ENCODE peak calls at places on chromosomes 1 and 21, in seven cellular contexts. Q is CD8-positive, alpha-beta T cell; O is IMR-90; X is body of pancreas; V is transverse colon; G is psoas muscle; P is uterus. K is an unnamed sample.

GRCh38 chr1:42743302-42744029 is 3.4 kb upstream of the CLDN19 start:
- DNase-seq in Q (no peak), O (no peak), X (no peak), V (no peak), G (peak), P (no peak), K (no peak)

GRCh38 chr1:161825831-161826230 is 59.7 kb downstream of the ATF6 start:
- DNase-seq in Q (no peak), O (no peak), X (no peak), V (no peak), G (no peak), P (no peak), K (no peak)

GRCh38 chr1:95207223-95207935 is 26.6 kb upstream of the RWDD3 start:
- DNase-seq in Q (no peak), O (no peak), X (no peak), V (no peak), G (no peak), P (no peak), K (peak)

GRCh38 chr1:200410566-200410878 is 686 bp upstream of the ZNF281 start:
- DNase-seq in Q (no peak), O (no peak), X (peak), V (peak), G (no peak), P (no peak), K (no peak)

GRCh38 chr1:234760303-234760723 is 150.3 kb upstream of the IRF2BP2 start:
- DNase-seq in Q (no peak), O (no peak), X (no peak), V (no peak), G (no peak), P (no peak), K (no peak)

GRCh38 chr1:1435094-1435903 is at the start of gene VWA1:
- DNase-seq in Q (peak), O (peak), X (peak), V (peak), G (peak), P (peak), K (peak)

GRCh38 chr1:10659646-10660540 is 136.6 kb downstream of the CASZ1 start:
- DNase-seq in Q (no peak), O (no peak), X (no peak), V (no peak), G (no peak), P (no peak), K (no peak)

GRCh38 chr1:234676103-234676594 is 66.2 kb upstream of the IRF2BP2 start:
- DNase-seq in Q (peak), O (peak), X (peak), V (peak), G (peak), P (peak), K (peak)

GRCh38 chr1:206001476-206001888 is 1.7 kb downstream of the RAB7B start:
- DNase-seq in Q (no peak), O (peak), X (peak), V (no peak), G (no peak), P (peak), K (no peak)

DNA sequence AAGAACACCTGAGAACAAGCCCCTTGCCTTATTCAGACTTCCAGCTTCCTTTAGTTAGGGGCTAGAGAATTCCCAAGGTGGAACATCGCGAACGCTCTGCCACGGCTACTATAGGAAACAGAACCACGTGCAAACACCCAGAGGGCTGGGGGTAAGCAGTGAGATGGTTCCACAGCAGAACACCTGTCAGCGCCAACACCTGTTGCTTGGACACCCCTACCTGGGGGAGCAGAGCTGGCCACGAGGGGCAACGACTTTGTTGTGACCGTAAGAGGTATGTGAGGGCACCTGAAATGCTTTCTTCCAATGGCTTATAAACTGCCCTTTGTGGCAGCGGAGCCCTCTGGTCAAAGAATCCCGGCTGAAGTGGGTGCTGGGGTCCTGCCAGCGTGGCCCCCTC is 50.7 kb downstream of the MRPL37 start:
- DNase-seq in Q (no peak), O (no peak), X (no peak), V (no peak), G (peak), P (no peak), K (no peak)
- H3K27ac ChIP-seq in Q (no peak), O (no peak), X (no peak), V (peak), G (no peak), P (no peak), K (no peak)

GRCh38 chr1:115790356-115790755 is 21.8 kb upstream of the CASQ2 start:
- DNase-seq in Q (no peak), O (no peak), X (no peak), V (no peak), G (no peak), P (no peak), K (no peak)

GRCh38 chr1:115791816-115792215 is 23.3 kb upstream of the CASQ2 start:
- DNase-seq in Q (no peak), O (no peak), X (no peak), V (no peak), G (no peak), P (no peak), K (no peak)

GRCh38 chr1:115794976-115795375 is 26.5 kb upstream of the CASQ2 start:
- DNase-seq in Q (no peak), O (no peak), X (no peak), V (no peak), G (no peak), P (no peak), K (no peak)

GRCh38 chr1:115790846-115791245 is 22.3 kb upstream of the CASQ2 start:
- DNase-seq in Q (no peak), O (no peak), X (no peak), V (no peak), G (no peak), P (no peak), K (no peak)

DNA sequence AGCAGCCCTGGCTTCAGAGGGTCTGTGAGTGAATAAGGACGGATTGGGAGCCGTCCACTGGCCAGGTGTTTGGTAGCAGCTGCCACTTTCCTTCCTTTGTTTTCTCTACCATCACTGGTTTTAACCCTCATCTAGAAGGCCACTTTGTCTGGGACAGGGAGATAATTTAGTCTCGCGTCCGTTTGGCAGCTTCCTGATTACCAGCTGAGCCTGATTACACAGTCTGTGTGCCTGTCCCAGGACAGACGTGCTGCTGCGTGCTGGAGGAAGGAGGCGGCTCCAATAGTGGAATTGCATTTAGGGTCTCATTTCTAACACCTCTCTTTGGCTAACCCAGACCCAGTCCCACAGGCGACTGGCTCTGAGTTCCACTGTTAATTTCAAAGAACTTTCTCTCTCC is 24.6 kb upstream of the CASQ2 start:
- DNase-seq in Q (no peak), O (no peak), X (no peak), V (no peak), G (no peak), P (no peak), K (no peak)
- H3K4me3 ChIP-seq in Q (no peak), O (no peak), X (no peak), V (no peak), G (no peak), P (no peak), K (no peak)

DNA sequence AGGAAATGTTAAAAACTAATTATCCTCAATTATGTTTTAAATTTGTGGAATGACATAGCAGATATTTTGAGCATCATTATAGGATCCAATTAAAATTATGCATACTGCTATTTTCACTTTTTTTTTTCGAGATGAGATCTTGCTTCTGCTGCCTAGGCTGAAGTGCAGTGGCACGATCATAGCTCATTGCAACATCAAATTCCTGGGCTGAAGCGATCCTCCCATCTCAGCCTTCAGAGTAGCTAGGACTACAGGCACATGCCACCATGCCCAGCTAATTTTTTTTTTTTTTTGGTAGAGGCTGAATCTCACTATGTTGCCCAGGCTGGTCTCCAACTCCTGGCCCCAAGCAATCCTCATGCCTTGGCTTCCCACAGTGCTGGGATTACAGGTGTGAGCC is 11.3 kb upstream of the SLC1A7 start:
- DNase-seq in Q (no peak), O (no peak), X (no peak), V (no peak), G (no peak), P (no peak), K (no peak)
- TF ChIP-seq CTCF in Q (no peak), O (no peak), X (no peak), V (no peak), G (no peak), P (no peak), K (no peak)

DNA sequence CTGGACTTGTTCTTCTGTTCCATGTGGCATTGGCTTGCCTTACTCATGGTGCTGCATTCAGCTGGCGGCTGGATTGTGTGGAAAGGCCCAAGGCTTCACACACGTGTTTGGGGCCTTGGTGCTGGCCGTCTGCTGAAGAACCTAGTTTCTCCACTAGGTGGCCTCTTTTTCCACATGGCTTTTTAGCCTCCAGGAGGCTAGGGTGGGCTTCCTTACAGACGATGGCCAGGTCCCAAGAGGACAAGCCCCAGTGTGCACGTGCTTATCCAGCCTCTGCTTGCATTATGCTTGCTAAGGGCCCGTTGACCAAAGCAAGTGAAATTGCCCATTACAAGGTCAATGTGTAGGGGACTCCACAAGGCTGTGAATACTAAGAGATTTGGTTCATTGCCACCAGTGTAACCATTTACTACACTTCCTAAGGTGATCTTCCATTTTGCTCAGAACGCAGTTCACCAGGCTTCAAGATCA is 47.5 kb upstream of the FOXO6 start:
- DNase-seq in Q (peak), O (no peak), X (peak), V (no peak), G (no peak), P (no peak), K (no peak)
- H3K27ac ChIP-seq in Q (no peak), O (no peak), X (no peak), V (peak), G (no peak), P (no peak), K (no peak)

GRCh38 chr21:43333301-43334062 is 93.4 kb downstream of the SIK1 start:
- DNase-seq in Q (no peak), O (peak), X (peak), V (no peak), G (peak), P (peak), K (peak)
- H3K4me3 ChIP-seq in Q (no peak), O (peak), X (no peak), V (no peak), G (no peak), P (no peak), K (no peak)

GRCh38 chr21:42850866-42851391 is 28.4 kb downstream of the WDR4 start:
- DNase-seq in Q (peak), O (no peak), X (no peak), V (no peak), G (no peak), P (no peak), K (no peak)
- TF ChIP-seq CTCF in Q (peak), O (peak), X (no peak), V (peak), G (peak), P (no peak), K (peak)

GRCh38 chr1:3548156-3548893 is 63.0 kb downstream of the MEGF6 start:
- DNase-seq in Q (no peak), O (peak), X (peak), V (no peak), G (no peak), P (no peak), K (no peak)
- H3K27ac ChIP-seq in Q (no peak), O (no peak), X (no peak), V (no peak), G (no peak), P (no peak), K (no peak)